ENCODE peak calls at places on chromosome 1, in seven cellular contexts. E is K562, I is GM12891, Z is GM12878, P is H1, Y is SK-N-SH, B is HepG2. A is an unnamed sample.
A peak's percentile ranks its signal among the peaks of the same experiment; 100 is the strongest.

GRCh38 chr1:55214903-55215193 is 316 bp downstream of the USP24 start:
- DNase-seq in E (no peak), I (no peak), Z (no peak), P (peak; percentile 75), Y (peak; percentile 85), B (no peak), A (no peak)

GRCh38 chr1:209549384-209550001 is 34.0 kb upstream of the CAMK1G start:
- DNase-seq in E (peak; percentile 32), I (no peak), Z (no peak), P (no peak), Y (peak; percentile 15), B (no peak), A (no peak)

GRCh38 chr1:36217667-36218066 is 6.6 kb upstream of the THRAP3 start:
- DNase-seq in E (no peak), I (no peak), Z (no peak), P (no peak), Y (no peak), B (no peak), A (no peak)

GRCh38 chr1:84995484-84996334 is 1.2 kb downstream of the MCOLN2 start:
- DNase-seq in E (no peak), I (no peak), Z (no peak), P (no peak), Y (peak; percentile 6), B (no peak), A (peak; percentile 21)

GRCh38 chr1:82565546-82565945 is 764.8 kb downstream of the ADGRL2 start:
- DNase-seq in E (no peak), I (no peak), Z (no peak), P (no peak), Y (no peak), B (no peak), A (no peak)

GRCh38 chr1:247228133-247228532 is 27.7 kb upstream of the VN1R5 start:
- DNase-seq in E (no peak), I (no peak), Z (no peak), P (no peak), Y (no peak), B (no peak), A (no peak)

GRCh38 chr1:115991909-115992308 is 15.6 kb downstream of the SLC22A15 start:
- DNase-seq in E (no peak), I (no peak), Z (no peak), P (no peak), Y (no peak), B (no peak), A (no peak)

GRCh38 chr1:84412316-84412942 is 14.1 kb downstream of the DNASE2B start:
- DNase-seq in E (no peak), I (no peak), Z (no peak), P (no peak), Y (no peak), B (no peak), A (no peak)

GRCh38 chr1:81670286-81670685 is 130.4 kb upstream of the ADGRL2 start:
- DNase-seq in E (no peak), I (no peak), Z (no peak), P (no peak), Y (peak; percentile 35), B (no peak), A (no peak)

GRCh38 chr1:27455166-27455811 is 34.7 kb downstream of the WASF2 start:
- DNase-seq in E (no peak), I (no peak), Z (no peak), P (no peak), Y (peak; percentile 48), B (no peak), A (no peak)

GRCh38 chr1:89198500-89199072 is at the start of gene GBP4:
- DNase-seq in E (no peak), I (no peak), Z (peak; percentile 69), P (no peak), Y (no peak), B (no peak), A (no peak)

GRCh38 chr1:41661428-41662060 is 177.1 kb upstream of the EDN2 start:
- DNase-seq in E (no peak), I (no peak), Z (no peak), P (peak; percentile 53), Y (no peak), B (no peak), A (no peak)

GRCh38 chr1:119713538-119714456 is 2.1 kb downstream of the PHGDH start:
- DNase-seq in E (no peak), I (no peak), Z (no peak), P (no peak), Y (no peak), B (no peak), A (no peak)

GRCh38 chr1:109807822-109808680 is 44.3 kb upstream of the EPS8L3 start:
- DNase-seq in E (no peak), I (no peak), Z (no peak), P (no peak), Y (no peak), B (no peak), A (no peak)

GRCh38 chr1:169511339-169512028 is 25.7 kb upstream of the SLC19A2 start:
- DNase-seq in E (no peak), I (no peak), Z (no peak), P (no peak), Y (no peak), B (no peak), A (no peak)
- TF ChIP-seq POLR2AphosphoS5 in E (no peak), I (no peak), Z (no peak), P (no peak), Y (no peak), B (no peak), A (no peak)

GRCh38 chr1:198913667-198914066 is 274.8 kb downstream of the PTPRC start:
- DNase-seq in E (no peak), I (no peak), Z (no peak), P (no peak), Y (no peak), B (no peak), A (no peak)
- TF ChIP-seq TAF1 in E (no peak), I (no peak), Z (no peak), P (no peak), Y (no peak), B (no peak), A (no peak)

GRCh38 chr1:30386145-30386926 is 337.0 kb downstream of the MATN1 start:
- DNase-seq in E (no peak), I (no peak), Z (no peak), P (no peak), Y (no peak), B (peak; percentile 7), A (no peak)

GRCh38 chr1:30382496-30382895 is 340.9 kb downstream of the MATN1 start:
- DNase-seq in E (no peak), I (no peak), Z (no peak), P (no peak), Y (no peak), B (no peak), A (no peak)

GRCh38 chr1:30383131-30383793 is 340.1 kb downstream of the MATN1 start:
- DNase-seq in E (no peak), I (no peak), Z (no peak), P (no peak), Y (peak; percentile 66), B (no peak), A (no peak)

GRCh38 chr1:30385246-30385940 is 338.0 kb downstream of the MATN1 start:
- DNase-seq in E (no peak), I (no peak), Z (no peak), P (no peak), Y (no peak), B (no peak), A (no peak)

DNA sequence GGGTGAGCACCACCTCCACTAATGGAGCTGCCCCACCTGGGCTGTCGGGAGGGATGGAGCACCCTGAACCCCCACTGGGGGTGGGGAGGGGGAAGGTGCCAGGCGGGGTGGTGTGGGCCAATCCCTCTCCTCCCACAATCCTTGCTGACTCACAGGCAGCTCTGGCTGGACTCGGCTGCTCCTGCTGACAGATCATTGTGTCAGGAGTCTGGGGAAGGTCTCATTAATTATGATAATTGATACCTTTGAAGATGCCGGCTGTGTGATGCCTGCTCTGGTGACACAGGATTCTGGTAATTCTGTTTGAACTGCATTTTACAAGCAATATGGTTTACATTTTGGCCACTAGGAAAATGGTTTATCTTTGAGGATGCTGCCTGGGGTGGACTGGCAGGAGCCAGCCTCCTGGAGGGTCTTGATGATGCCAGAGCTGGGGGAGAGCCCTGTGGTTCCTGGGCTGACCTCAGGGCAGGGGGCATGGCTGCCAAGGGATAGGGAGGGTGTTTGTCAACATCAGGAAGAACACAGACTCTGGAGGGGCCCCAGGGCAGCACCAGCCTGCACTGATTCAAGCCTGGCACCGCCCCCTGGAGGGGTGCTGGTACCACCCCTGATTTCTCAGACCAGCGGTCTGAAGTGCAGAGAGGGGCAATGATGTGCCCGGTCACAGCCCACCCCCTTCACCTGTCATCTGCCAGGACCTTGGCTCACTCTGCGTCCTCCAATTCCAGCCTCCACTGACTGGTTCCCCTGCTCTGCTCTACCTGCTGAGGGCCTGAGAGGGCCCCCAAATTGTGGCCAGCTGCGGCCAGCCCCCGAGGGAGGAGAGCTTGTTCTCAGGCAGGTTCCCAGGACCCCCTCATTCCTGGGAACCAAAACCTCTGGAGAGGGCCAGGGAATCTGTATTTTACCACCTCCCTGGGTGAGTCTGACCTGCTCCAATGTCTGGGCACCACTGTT is 338.8 kb downstream of the MATN1 start:
- DNase-seq in E (no peak), I (no peak), Z (no peak), P (no peak), Y (peak; percentile 76), B (no peak), A (no peak)
- TF ChIP-seq POLR2AphosphoS5 in E (no peak), I (no peak), Z (no peak), P (no peak), Y (no peak), B (no peak), A (no peak)

DNA sequence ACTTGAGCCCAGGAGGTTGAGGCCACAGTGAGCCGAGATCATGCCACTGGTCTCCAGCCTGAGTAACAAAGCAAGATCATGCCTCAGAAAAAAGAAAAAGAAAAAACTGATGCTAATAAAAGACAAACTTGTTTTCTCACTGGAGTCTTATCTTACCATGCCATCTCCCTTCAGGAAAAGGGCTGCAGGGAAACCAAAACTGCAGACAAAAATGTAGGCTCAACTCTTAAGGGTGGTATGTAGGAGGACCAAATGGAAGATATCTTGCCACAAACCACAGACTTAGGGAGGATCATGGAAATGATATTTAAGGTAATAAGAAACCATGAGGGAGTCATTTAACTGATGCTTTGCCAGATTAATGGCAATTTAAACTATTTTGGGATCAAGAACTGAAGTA is 32.9 kb downstream of the UROD start:
- DNase-seq in E (no peak), I (no peak), Z (no peak), P (no peak), Y (no peak), B (no peak), A (no peak)
- TF ChIP-seq TAF1 in E (no peak), I (no peak), Z (no peak), P (no peak), Y (no peak), B (no peak), A (no peak)

GRCh38 chr1:205701405-205701804 is 21.1 kb upstream of the SLC45A3 start:
- DNase-seq in E (no peak), I (no peak), Z (no peak), P (no peak), Y (no peak), B (no peak), A (no peak)

GRCh38 chr1:205701891-205702290 is 21.6 kb upstream of the SLC45A3 start:
- DNase-seq in E (no peak), I (no peak), Z (no peak), P (no peak), Y (no peak), B (no peak), A (no peak)

GRCh38 chr1:205699416-205699815 is 19.1 kb upstream of the SLC45A3 start:
- DNase-seq in E (no peak), I (no peak), Z (no peak), P (no peak), Y (no peak), B (no peak), A (no peak)

GRCh38 chr1:205700865-205701401 is 20.6 kb upstream of the SLC45A3 start:
- DNase-seq in E (no peak), I (no peak), Z (no peak), P (no peak), Y (no peak), B (no peak), A (no peak)

GRCh38 chr1:205698921-205699320 is 18.6 kb upstream of the SLC45A3 start:
- DNase-seq in E (no peak), I (no peak), Z (no peak), P (no peak), Y (no peak), B (no peak), A (no peak)
- TF ChIP-seq POLR2AphosphoS5 in E (no peak), I (no peak), Z (no peak), P (no peak), Y (no peak), B (no peak), A (no peak)

A was measured in GM12892.